ENCODE peak calls at places on chromosomes 2 and 18, in four cellular contexts. One of them, this sample, is unnamed.

GRCh38 chr2:45823723-45824206 is 172.3 kb downstream of the PRKCE start:
- DNase-seq in IMR-90: no peak
- DNase-seq in brain microvascular endothelial cell: no peak
- DNase-seq in GM23248: peak; percentile 62
- DNase-seq in this sample: peak; percentile 99

GRCh38 chr2:38509322-38509946 is 93.3 kb downstream of the HNRNPLL start:
- DNase-seq in IMR-90: peak; percentile 82
- DNase-seq in brain microvascular endothelial cell: peak; percentile 50
- DNase-seq in GM23248: peak; percentile 82
- DNase-seq in this sample: no peak

GRCh38 chr2:1563084-1563857 is 150.0 kb downstream of the TPO start:
- DNase-seq in IMR-90: no peak
- DNase-seq in brain microvascular endothelial cell: no peak
- DNase-seq in GM23248: no peak
- DNase-seq in this sample: no peak

GRCh38 chr18:66548747-66549146 is 55.1 kb downstream of the CDH19 start:
- DNase-seq in IMR-90: no peak
- DNase-seq in brain microvascular endothelial cell: no peak
- DNase-seq in GM23248: no peak
- DNase-seq in this sample: no peak

GRCh38 chr2:23041443-23041842 is 343.5 kb upstream of the KLHL29 start:
- DNase-seq in IMR-90: no peak
- DNase-seq in brain microvascular endothelial cell: no peak
- DNase-seq in GM23248: no peak
- DNase-seq in this sample: no peak

GRCh38 chr2:75772908-75773630 is 62.4 kb upstream of the GCFC2 start:
- DNase-seq in IMR-90: no peak
- DNase-seq in brain microvascular endothelial cell: no peak
- DNase-seq in GM23248: no peak
- DNase-seq in this sample: no peak

GRCh38 chr2:176140130-176140519 is 10.6 kb downstream of the HOXD8 start:
- DNase-seq in IMR-90: no peak
- DNase-seq in brain microvascular endothelial cell: no peak
- DNase-seq in GM23248: peak; percentile 73
- DNase-seq in this sample: peak; percentile 73

GRCh38 chr2:168201211-168201610 is 46.2 kb downstream of the STK39 start:
- DNase-seq in IMR-90: no peak
- DNase-seq in brain microvascular endothelial cell: no peak
- DNase-seq in GM23248: no peak
- DNase-seq in this sample: no peak

GRCh38 chr2:86073225-86073624 is 32.5 kb downstream of the POLR1A start:
- DNase-seq in IMR-90: no peak
- DNase-seq in brain microvascular endothelial cell: no peak
- DNase-seq in GM23248: no peak
- DNase-seq in this sample: no peak

GRCh38 chr2:163732718-163733117 is 3.1 kb downstream of the FIGN start:
- DNase-seq in IMR-90: no peak
- DNase-seq in brain microvascular endothelial cell: no peak
- DNase-seq in GM23248: peak; percentile 45
- DNase-seq in this sample: no peak
- H3K4me3 ChIP-seq in IMR-90: no peak overlapping the region
- H3K4me3 ChIP-seq in brain microvascular endothelial cell: peak overlapping the region; percentile 89
- H3K4me3 ChIP-seq in GM23248: peak overlapping the region; percentile 93
- H3K4me3 ChIP-seq in this sample: peak overlapping the region; percentile 66

GRCh38 chr2:15633043-15633970 is 41.6 kb downstream of the DDX1 start:
- DNase-seq in IMR-90: no peak
- DNase-seq in brain microvascular endothelial cell: no peak
- DNase-seq in GM23248: no peak
- DNase-seq in this sample: no peak
- H3K36me3 ChIP-seq in IMR-90: peaks cover 26% of the 10 kb centered on the region
- H3K36me3 ChIP-seq in brain microvascular endothelial cell: peaks cover 57% of the 10 kb centered on the region
- H3K36me3 ChIP-seq in GM23248: peaks cover 52% of the 10 kb centered on the region
- H3K36me3 ChIP-seq in this sample: peaks cover 71% of the 10 kb centered on the region

DNA sequence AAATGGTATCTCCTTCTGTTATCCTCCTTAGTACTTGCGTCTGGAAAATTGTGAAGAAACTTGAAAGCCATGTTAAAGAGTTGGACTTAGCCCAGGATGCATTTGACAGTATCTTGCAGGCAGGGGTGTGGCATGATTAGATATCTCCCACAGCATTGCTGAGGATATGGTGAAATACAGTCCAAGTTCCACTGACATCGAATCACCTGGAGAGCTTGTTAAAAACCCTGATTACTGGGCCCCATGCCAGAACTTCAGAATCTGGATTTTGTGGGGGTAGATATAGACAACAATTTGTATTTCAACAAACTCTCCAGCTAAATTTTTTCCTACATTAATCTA is 96.7 kb upstream of the PPP1CB start:
- DNase-seq in IMR-90: no peak
- DNase-seq in brain microvascular endothelial cell: no peak
- DNase-seq in GM23248: no peak
- DNase-seq in this sample: no peak
- H3K4me3 ChIP-seq in IMR-90: no peak overlapping the region
- H3K4me3 ChIP-seq in brain microvascular endothelial cell: no peak overlapping the region
- H3K4me3 ChIP-seq in GM23248: no peak overlapping the region
- H3K4me3 ChIP-seq in this sample: no peak overlapping the region

DNA sequence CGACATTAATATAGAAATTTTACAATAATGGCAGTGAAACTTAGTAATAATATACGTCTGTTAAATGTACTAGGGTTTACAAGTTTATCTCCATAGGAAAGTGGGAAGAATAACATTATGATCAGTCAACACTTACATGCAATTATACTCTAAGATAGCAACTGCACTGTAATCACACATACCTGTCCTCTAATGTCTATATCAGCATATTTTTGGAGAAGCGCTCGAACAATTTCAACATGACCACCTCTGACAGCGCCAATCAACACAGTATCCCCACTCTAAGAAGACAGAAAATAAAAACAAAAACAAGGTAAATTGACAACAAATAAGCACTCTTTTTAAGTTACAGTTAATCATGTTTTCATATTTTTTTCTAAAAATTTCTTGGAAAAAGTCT is 37.2 kb downstream of the KIDINS220 start:
- DNase-seq in IMR-90: no peak
- DNase-seq in brain microvascular endothelial cell: no peak
- DNase-seq in GM23248: no peak
- DNase-seq in this sample: no peak
- H3K36me3 ChIP-seq in IMR-90: peaks cover 25% of the 10 kb centered on the region
- H3K36me3 ChIP-seq in brain microvascular endothelial cell: peaks cover 14% of the 10 kb centered on the region
- H3K36me3 ChIP-seq in GM23248: peaks cover 26% of the 10 kb centered on the region
- H3K36me3 ChIP-seq in this sample: peaks cover 23% of the 10 kb centered on the region

GRCh38 chr2:189267491-189267890 is 87.9 kb upstream of the COL5A2 start:
- DNase-seq in IMR-90: peak; percentile 46
- DNase-seq in brain microvascular endothelial cell: no peak
- DNase-seq in GM23248: peak; percentile 80
- DNase-seq in this sample: no peak
- H3K4me3 ChIP-seq in IMR-90: no peak overlapping the region
- H3K4me3 ChIP-seq in brain microvascular endothelial cell: no peak overlapping the region
- H3K4me3 ChIP-seq in GM23248: peak overlapping the region; percentile 53
- H3K4me3 ChIP-seq in this sample: no peak overlapping the region

This sample was measured in MG63.